ENCODE peak calls at places on chromosomes 1 and 21, in ten cellular contexts. M is iris pigment epithelial cell; U is sciatic nerve; E is aorta; W is thyroid gland; D is stimulated activated CD8-positive, alpha-beta memory T cell treated with anti-CD3 and anti-CD28 coated beads, Interleukin-4, amount 100 ng/mL, for 4 hours; X is GM03348; C is HFF-Myc; F is endothelial cell of umbilical vein; Y is fibroblast of mammary gland. R is an unnamed sample.

GRCh38 chr1:14689996-14690614 is 91.6 kb downstream of the KAZN start:
- DNase-seq in C (no peak), Y (no peak), M (no peak), F (no peak), E (no peak), W (no peak), X (no peak), U (no peak), D (no peak), R (no peak)

GRCh38 chr1:182624582-182624981 is 20.4 kb upstream of the RGS16 start:
- DNase-seq in E (no peak), C (no peak), Y (no peak), F (no peak), W (no peak), M (no peak), D (no peak), U (no peak), X (no peak), R (no peak)

GRCh38 chr21:33817663-33818433 is 97.8 kb downstream of the ATP5PO start:
- DNase-seq in C (no peak), Y (no peak), U (peak; percentile 42), W (no peak), F (no peak), D (no peak), X (no peak), M (peak; percentile 70), E (no peak), R (no peak)

GRCh38 chr21:45378258-45378966 is 26.6 kb upstream of the COL18A1 start:
- DNase-seq in W (no peak), U (peak; percentile 55), F (peak; percentile 13), M (no peak), E (peak; percentile 62), C (peak; percentile 48), X (peak; percentile 53), D (no peak), Y (no peak), R (no peak)

GRCh38 chr1:94299627-94300552 is 62.5 kb upstream of the ARHGAP29 start:
- DNase-seq in M (peak; percentile 87), U (no peak), X (peak; percentile 39), F (peak; percentile 88), D (no peak), W (peak; percentile 50), C (no peak), E (no peak), Y (peak; percentile 66), R (no peak)

GRCh38 chr21:35053356-35054096 is 4.4 kb upstream of the RUNX1 start:
- DNase-seq in W (no peak), X (no peak), U (no peak), M (no peak), E (no peak), F (no peak), Y (no peak), D (no peak), C (no peak), R (no peak)

GRCh38 chr1:204463125-204464060 is 31.2 kb downstream of the PIK3C2B start:
- DNase-seq in F (peak; percentile 40), M (no peak), U (no peak), E (no peak), X (peak; percentile 44), Y (peak; percentile 18), W (no peak), C (no peak), D (no peak), R (no peak)

GRCh38 chr1:153659656-153660055 is 1.2 kb downstream of the SNAPIN start:
- DNase-seq in E (peak; percentile 32), M (no peak), Y (no peak), D (no peak), W (no peak), U (no peak), C (no peak), F (no peak), X (no peak), R (no peak)

GRCh38 chr21:33754493-33754892 is 112.2 kb downstream of the ITSN1 start:
- DNase-seq in M (no peak), F (no peak), U (no peak), W (peak; percentile 31), C (no peak), E (no peak), X (no peak), Y (no peak), D (no peak), R (no peak)

GRCh38 chr1:204418174-204419063 is 6.8 kb upstream of the PPP1R15B start:
- DNase-seq in D (no peak), C (no peak), Y (peak; percentile 68), X (no peak), M (peak; percentile 42), U (no peak), F (no peak), E (no peak), W (peak; percentile 28), R (no peak)

GRCh38 chr1:5594056-5594956 is 397.9 kb downstream of the NPHP4 start:
- DNase-seq in F (no peak), C (no peak), W (no peak), X (no peak), D (no peak), M (no peak), Y (no peak), U (no peak), E (no peak), R (peak; percentile 30)

GRCh38 chr1:195745170-195746009 is 862.9 kb downstream of the KCNT2 start:
- DNase-seq in C (no peak), W (no peak), M (peak; percentile 8), X (no peak), Y (no peak), U (no peak), E (no peak), F (no peak), D (no peak), R (no peak)

GRCh38 chr1:14585771-14586170 is 12.7 kb upstream of the KAZN start:
- DNase-seq in X (no peak), W (no peak), F (no peak), U (no peak), D (no peak), E (no peak), M (no peak), C (no peak), Y (no peak), R (no peak)

GRCh38 chr1:39671793-39672550 is at the start of gene NT5C1A:
- DNase-seq in U (no peak), E (peak; percentile 81), Y (no peak), F (no peak), X (peak; percentile 52), W (peak; percentile 31), C (no peak), D (no peak), M (no peak), R (peak; percentile 66)

GRCh38 chr21:30439975-30440374 is at the start of gene KRTAP15-1:
- DNase-seq in E (no peak), M (no peak), X (no peak), D (no peak), C (no peak), U (no peak), Y (no peak), W (no peak), F (no peak), R (no peak)

GRCh38 chr1:219710529-219711194 is 97.8 kb upstream of the ZC3H11B start:
- DNase-seq in W (no peak), D (no peak), C (peak; percentile 84), M (peak; percentile 92), E (no peak), Y (peak; percentile 94), X (peak; percentile 6), U (no peak), F (no peak), R (no peak)

GRCh38 chr1:169933999-169934725 is 40.5 kb upstream of the SCYL3 start:
- DNase-seq in C (peak; percentile 12), Y (peak; percentile 39), U (no peak), W (no peak), M (peak; percentile 54), E (no peak), D (no peak), F (peak; percentile 75), X (no peak), R (no peak)

GRCh38 chr1:203263496-203263895 is 34.0 kb upstream of the CHIT1 start:
- DNase-seq in F (no peak), M (no peak), U (peak; percentile 44), X (no peak), E (no peak), Y (no peak), D (no peak), W (no peak), C (no peak), R (no peak)

GRCh38 chr1:13832536-13832935 is 132.5 kb downstream of the PRDM2 start:
- DNase-seq in W (no peak), U (no peak), C (no peak), Y (no peak), X (peak; percentile 1), D (no peak), F (no peak), M (no peak), E (no peak), R (no peak)

GRCh38 chr21:27734146-27734545 is 767.3 kb upstream of the ADAMTS5 start:
- DNase-seq in D (no peak), E (no peak), F (peak; percentile 23), C (peak; percentile 19), M (peak; percentile 93), U (no peak), X (no peak), W (no peak), Y (peak; percentile 35), R (no peak)

GRCh38 chr1:46168463-46168862 is 6.4 kb upstream of the TSPAN1 start:
- DNase-seq in F (no peak), D (no peak), Y (no peak), U (no peak), W (no peak), M (peak; percentile 46), X (no peak), C (no peak), E (no peak), R (no peak)

GRCh38 chr1:89451011-89451410 is 73.6 kb upstream of the LRRC8B start:
- DNase-seq in M (peak; percentile 61), U (no peak), W (no peak), E (no peak), C (no peak), D (no peak), F (no peak), X (peak; percentile 11), Y (peak; percentile 37), R (no peak)

GRCh38 chr1:209404577-209404976 is 178.9 kb upstream of the CAMK1G start:
- DNase-seq in X (no peak), W (no peak), Y (no peak), D (no peak), E (no peak), U (no peak), M (no peak), C (no peak), F (no peak), R (no peak)

GRCh38 chr1:113617438-113618141 is 141.7 kb downstream of the PHTF1 start:
- DNase-seq in U (no peak), E (no peak), W (no peak), C (no peak), X (no peak), Y (peak; percentile 50), F (no peak), D (no peak), M (peak; percentile 44), R (no peak)

GRCh38 chr1:115976900-115977480 is 677 bp downstream of the SLC22A15 start:
- DNase-seq in W (peak; percentile 2), E (no peak), C (no peak), D (no peak), M (peak; percentile 18), U (no peak), F (no peak), X (no peak), Y (peak; percentile 34), R (no peak)

GRCh38 chr1:228158151-228158571 is 7.4 kb upstream of the IBA57 start:
- DNase-seq in D (no peak), U (no peak), Y (no peak), X (no peak), E (peak; percentile 72), C (no peak), M (no peak), W (no peak), F (no peak), R (no peak)

R was measured in ecto neural progenitor cell.